ENCODE peak calls at places on chromosomes 6 and 20, in four cellular contexts. C, L, R and D are unnamed samples.

GRCh38 chr6:85464260-85464644 is 14.4 kb downstream of the NT5E start:
- DNase-seq in C (peak; percentile 99), L (peak; percentile 87), R (no peak), D (no peak)

GRCh38 chr6:81476881-81477280 is 275.6 kb downstream of the TENT5A start:
- DNase-seq in R (no peak), L (no peak), C (peak; percentile 77), D (no peak)

GRCh38 chr6:134883314-134883713 is 66.6 kb downstream of the ALDH8A1 start:
- DNase-seq in L (no peak), R (no peak), C (no peak), D (no peak)

GRCh38 chr6:47126647-47127339 is 84.7 kb upstream of the ADGRF1 start:
- DNase-seq in L (no peak), C (peak; percentile 60), R (no peak), D (no peak)

GRCh38 chr6:42007286-42007685 is 43.0 kb upstream of the TAF8 start:
- DNase-seq in C (no peak), R (no peak), L (no peak), D (no peak)

GRCh38 chr6:6546318-6547110 is 42.0 kb upstream of the LY86 start:
- DNase-seq in R (no peak), C (peak; percentile 29), L (no peak), D (no peak)

GRCh38 chr20:4341804-4342560 is 326.6 kb upstream of the RNF24 start:
- DNase-seq in R (no peak), C (no peak), L (peak; percentile 17), D (no peak)

GRCh38 chr20:37411408-37412306 is 65.7 kb downstream of the SRC start:
- DNase-seq in R (no peak), L (no peak), C (no peak), D (no peak)

GRCh38 chr6:99745651-99746050 is 139.0 kb downstream of the PRDM13 start:
- DNase-seq in C (peak; percentile 44), L (peak; percentile 48), R (no peak), D (no peak)

GRCh38 chr6:142376115-142376514 is 74.3 kb downstream of the ADGRG6 start:
- DNase-seq in C (no peak), R (no peak), L (no peak), D (no peak)

GRCh38 chr6:94254689-94255088 is 835.3 kb upstream of the EPHA7 start:
- DNase-seq in L (no peak), C (no peak), R (no peak), D (no peak)

GRCh38 chr6:38058022-38058421 is 238.5 kb downstream of the ZFAND3 start:
- DNase-seq in R (no peak), L (peak; percentile 12), C (peak; percentile 45), D (peak; percentile 30)

GRCh38 chr20:32362924-32363364 is 4.8 kb downstream of the ASXL1 start:
- DNase-seq in L (no peak), C (no peak), R (no peak), D (no peak)